ENCODE peak calls at places on chromosomes 2 and 18, in nine cellular contexts. M, U, K, V, W, N, I, P and H are unnamed samples.
A peak's percentile ranks its signal among the peaks of the same experiment; 100 is the strongest.

GRCh38 chr2:224433442-224433841 is 31.5 kb upstream of the FAM124B start:
- DNase-seq in P (no peak), W (peak; percentile 36), I (no peak), K (no peak), N (no peak), M (no peak), V (no peak), U (no peak), H (no peak)

GRCh38 chr2:9403924-9404323 is 19.4 kb downstream of the ITGB1BP1 start:
- DNase-seq in U (peak; percentile 41), V (no peak), W (no peak), M (no peak), N (no peak), P (no peak), K (peak; percentile 47), I (no peak), H (no peak)

GRCh38 chr18:49691177-49691608 is 122.1 kb downstream of the ACAA2 start:
- DNase-seq in V (peak; percentile 59), I (peak; percentile 91), K (peak; percentile 60), P (no peak), N (no peak), U (peak; percentile 90), M (no peak), W (peak; percentile 82), H (no peak)

GRCh38 chr2:45168731-45169338 is 159.6 kb upstream of the SIX2 start:
- DNase-seq in I (peak; percentile 36), U (peak; percentile 12), K (no peak), P (no peak), M (peak; percentile 44), N (peak; percentile 6), V (no peak), W (peak; percentile 30), H (no peak)

GRCh38 chr2:145551661-145552060 is 1031.7 kb upstream of the ZEB2 start:
- DNase-seq in W (peak; percentile 7), V (no peak), U (no peak), M (no peak), I (no peak), P (no peak), N (no peak), K (no peak), H (no peak)

GRCh38 chr2:60413069-60413818 is 140.2 kb downstream of the BCL11A start:
- DNase-seq in U (no peak), N (no peak), K (no peak), I (no peak), P (no peak), M (no peak), V (no peak), W (no peak), H (no peak)

GRCh38 chr2:134359367-134360081 is 105.7 kb downstream of the MGAT5 start:
- DNase-seq in M (no peak), U (no peak), V (peak; percentile 24), N (no peak), P (no peak), K (no peak), I (no peak), W (no peak), H (no peak)

GRCh38 chr18:34809697-34810096 is 99.6 kb downstream of the DTNA start:
- DNase-seq in M (no peak), P (peak; percentile 82), U (peak; percentile 32), K (peak; percentile 21), N (no peak), W (peak; percentile 30), I (peak; percentile 8), V (no peak), H (no peak)

GRCh38 chr2:109218792-109219126 is 89.8 kb downstream of the SH3RF3 start:
- DNase-seq in K (no peak), P (no peak), W (no peak), M (no peak), V (no peak), U (no peak), I (no peak), N (no peak), H (no peak)

GRCh38 chr2:204628926-204629661 is 83.8 kb downstream of the PARD3B start:
- DNase-seq in V (no peak), M (no peak), U (peak; percentile 37), W (peak; percentile 40), K (no peak), N (no peak), I (peak; percentile 39), P (no peak), H (no peak)

GRCh38 chr2:41377837-41378236 is 670.0 kb upstream of the PKDCC start:
- DNase-seq in K (no peak), I (no peak), V (no peak), P (no peak), M (no peak), U (no peak), W (no peak), N (no peak), H (no peak)

GRCh38 chr18:7789853-7790552 is 222.9 kb downstream of the PTPRM start:
- DNase-seq in M (no peak), W (peak; percentile 65), V (peak; percentile 26), I (peak; percentile 35), K (peak; percentile 47), U (peak; percentile 60), P (no peak), N (no peak), H (no peak)

GRCh38 chr2:73418343-73418742 is 32.7 kb downstream of the ALMS1 start:
- DNase-seq in N (no peak), P (peak; percentile 93), U (peak; percentile 78), V (peak; percentile 65), I (no peak), M (no peak), W (peak; percentile 91), K (peak; percentile 71), H (peak; percentile 23)

GRCh38 chr2:59933948-59934347 is 619.5 kb downstream of the BCL11A start:
- DNase-seq in P (no peak), V (no peak), W (no peak), N (no peak), M (no peak), U (no peak), I (no peak), K (no peak), H (no peak)

GRCh38 chr2:69298862-69299261 is 88.2 kb downstream of the GFPT1 start:
- DNase-seq in M (no peak), U (peak; percentile 71), W (peak; percentile 38), K (no peak), I (peak; percentile 82), V (no peak), N (no peak), P (no peak), H (no peak)

GRCh38 chr2:232336956-232337700 is 41.4 kb upstream of the ALPP start:
- DNase-seq in N (no peak), U (no peak), M (no peak), V (no peak), K (no peak), I (no peak), W (no peak), P (peak; percentile 48), H (no peak)

GRCh38 chr2:2571301-2572198 is 240.5 kb upstream of the MYT1L start:
- DNase-seq in M (no peak), P (no peak), V (no peak), U (no peak), W (no peak), N (no peak), I (no peak), K (no peak), H (no peak)

GRCh38 chr2:19890104-19890503 is 11.7 kb downstream of the TTC32 start:
- DNase-seq in U (no peak), P (no peak), I (no peak), V (no peak), N (no peak), K (no peak), M (no peak), W (peak; percentile 46), H (no peak)

GRCh38 chr2:217743980-217744761 is 258.6 kb downstream of the TNS1 start:
- DNase-seq in M (no peak), V (no peak), W (no peak), P (no peak), I (no peak), U (no peak), K (no peak), N (no peak), H (peak; percentile 49)

GRCh38 chr2:230714122-230714453 is 1.4 kb downstream of the CAB39 start:
- DNase-seq in V (no peak), W (peak; percentile 75), K (peak; percentile 84), N (no peak), P (no peak), U (peak; percentile 81), M (no peak), I (peak; percentile 79), H (peak; percentile 19)

GRCh38 chr2:230907361-230908093 is 17.5 kb downstream of the GPR55 start:
- DNase-seq in I (no peak), K (no peak), W (no peak), U (no peak), M (no peak), N (no peak), P (peak; percentile 70), V (no peak), H (no peak)

GRCh38 chr2:48483916-48484315 is 46.0 kb upstream of the STON1 start:
- DNase-seq in V (peak; percentile 67), U (peak; percentile 79), N (no peak), M (no peak), P (no peak), K (peak; percentile 14), I (peak; percentile 11), W (peak; percentile 90), H (no peak)

GRCh38 chr2:31268344-31268743 is 34.4 kb downstream of the EHD3 start:
- DNase-seq in P (no peak), K (no peak), N (no peak), V (no peak), M (no peak), I (no peak), U (no peak), W (no peak), H (no peak)